ENCODE peak calls at places on chromosomes 7 and 10, in ten cellular contexts. L is astrocyte of the cerebellum, B is nephron progenitor cell, D is transverse colon, F is testis, V is left ventricle myocardium inferior, Q is MCF 10A, G is tibial artery, Y is mucosa of descending colon, C is HL-60. W is an unnamed sample.

GRCh38 chr10:105102977-105103376 is 461.9 kb downstream of the SORCS3 start:
- DNase-seq in L (no peak), B (no peak), D (no peak), F (no peak), V (no peak), Q (no peak), G (no peak), Y (no peak), C (no peak), W (no peak)

GRCh38 chr7:47581821-47582747 is at the start of gene TNS3:
- DNase-seq in L (no peak), B (peak), D (peak), F (peak), V (peak), Q (no peak), G (peak), Y (peak), C (no peak), W (peak)

GRCh38 chr7:96667026-96667425 is 42.6 kb downstream of the SEM1 start:
- DNase-seq in L (peak), B (no peak), D (no peak), F (no peak), V (no peak), Q (no peak), G (no peak), Y (no peak), C (no peak), W (no peak)

GRCh38 chr10:95039281-95039680 is 30.0 kb downstream of the CYP2C8 start:
- DNase-seq in L (no peak), B (no peak), D (no peak), F (no peak), V (no peak), Q (no peak), G (no peak), Y (no peak), C (no peak), W (no peak)

GRCh38 chr10:22503315-22504090 is 158.2 kb downstream of the SPAG6 start:
- DNase-seq in L (no peak), B (peak), D (no peak), F (no peak), V (no peak), Q (peak), G (no peak), Y (no peak), C (no peak), W (no peak)

GRCh38 chr10:121583258-121583657 is 15.0 kb downstream of the FGFR2 start:
- DNase-seq in L (no peak), B (no peak), D (no peak), F (no peak), V (no peak), Q (no peak), G (no peak), Y (no peak), C (no peak), W (no peak)

GRCh38 chr10:53537508-53537907 is 764.9 kb upstream of the MBL2 start:
- DNase-seq in L (no peak), B (no peak), D (no peak), F (no peak), V (no peak), Q (peak), G (no peak), Y (no peak), C (no peak), W (no peak)

GRCh38 chr10:70174058-70174741 is 3.9 kb upstream of the SAR1A start:
- DNase-seq in L (no peak), B (no peak), D (peak), F (no peak), V (no peak), Q (no peak), G (no peak), Y (no peak), C (peak), W (no peak)

GRCh38 chr7:120033114-120033513 is 239.9 kb upstream of the KCND2 start:
- DNase-seq in L (no peak), B (no peak), D (no peak), F (no peak), V (no peak), Q (no peak), G (no peak), Y (no peak), C (no peak), W (no peak)

GRCh38 chr7:128755075-128755474 is 15.9 kb downstream of the CALU start:
- DNase-seq in L (no peak), B (no peak), D (no peak), F (no peak), V (no peak), Q (no peak), G (no peak), Y (no peak), C (no peak), W (no peak)

GRCh38 chr10:103917326-103918052 is 495 bp downstream of the STN1 start:
- DNase-seq in L (peak), B (peak), D (peak), F (peak), V (peak), Q (peak), G (peak), Y (peak), C (no peak), W (peak)

GRCh38 chr7:34844936-34845665 is 187.1 kb downstream of the NPSR1 start:
- DNase-seq in L (no peak), B (no peak), D (no peak), F (no peak), V (no peak), Q (no peak), G (no peak), Y (no peak), C (no peak), W (no peak)

GRCh38 chr7:20395094-20395493 is 64.4 kb downstream of the ITGB8 start:
- DNase-seq in L (no peak), B (no peak), D (no peak), F (no peak), V (no peak), Q (peak), G (no peak), Y (no peak), C (peak), W (no peak)

GRCh38 chr10:102604379-102604960 is 39.8 kb upstream of the TRIM8 start:
- DNase-seq in L (peak), B (no peak), D (no peak), F (no peak), V (no peak), Q (peak), G (no peak), Y (no peak), C (no peak), W (no peak)

GRCh38 chr10:14564268-14564744 is 210.4 kb downstream of the FAM107B start:
- DNase-seq in L (no peak), B (no peak), D (no peak), F (no peak), V (no peak), Q (no peak), G (no peak), Y (no peak), C (no peak), W (no peak)

GRCh38 chr10:74189999-74190421 is 39.0 kb downstream of the ADK start:
- DNase-seq in L (peak), B (no peak), D (peak), F (no peak), V (no peak), Q (peak), G (no peak), Y (no peak), C (peak), W (peak)

GRCh38 chr10:69757553-69758309 is 44.0 kb upstream of the COL13A1 start:
- DNase-seq in L (no peak), B (no peak), D (no peak), F (peak), V (peak), Q (peak), G (peak), Y (no peak), C (no peak), W (no peak)

GRCh38 chr10:4217187-4217586 is 432.2 kb upstream of the KLF6 start:
- DNase-seq in L (no peak), B (no peak), D (peak), F (no peak), V (no peak), Q (no peak), G (no peak), Y (no peak), C (no peak), W (no peak)

GRCh38 chr7:9625953-9626352 is 1192.5 kb downstream of the NXPH1 start:
- DNase-seq in L (no peak), B (no peak), D (no peak), F (no peak), V (no peak), Q (no peak), G (no peak), Y (no peak), C (no peak), W (no peak)

GRCh38 chr7:108311446-108312168 is 144.6 kb downstream of the NRCAM start:
- DNase-seq in L (peak), B (no peak), D (no peak), F (no peak), V (no peak), Q (peak), G (no peak), Y (no peak), C (no peak), W (peak)

GRCh38 chr10:80464557-80465466 is 10.7 kb downstream of the TSPAN14 start:
- DNase-seq in L (no peak), B (peak), D (no peak), F (peak), V (no peak), Q (no peak), G (no peak), Y (no peak), C (no peak), W (no peak)

GRCh38 chr7:95155965-95156364 is 168.4 kb downstream of the PON1 start:
- DNase-seq in L (no peak), B (no peak), D (no peak), F (no peak), V (no peak), Q (peak), G (no peak), Y (no peak), C (no peak), W (no peak)

GRCh38 chr10:102352066-102352715 is 43.3 kb upstream of the NFKB2 start:
- DNase-seq in L (no peak), B (peak), D (peak), F (peak), V (peak), Q (peak), G (no peak), Y (peak), C (peak), W (peak)

GRCh38 chr10:125068406-125068805 is 92.0 kb downstream of the CTBP2 start:
- DNase-seq in L (no peak), B (no peak), D (peak), F (no peak), V (peak), Q (no peak), G (no peak), Y (peak), C (no peak), W (no peak)

GRCh38 chr10:47058961-47059391 is 147.7 kb downstream of the PTPN20 start:
- DNase-seq in L (no peak), B (peak), D (no peak), F (no peak), V (no peak), Q (no peak), G (no peak), Y (no peak), C (no peak), W (no peak)

GRCh38 chr10:89327803-89328441 is at the start of gene IFIT3:
- DNase-seq in L (peak), B (peak), D (peak), F (peak), V (peak), Q (peak), G (peak), Y (no peak), C (peak), W (peak)

GRCh38 chr10:99981581-99982199 is 28.1 kb downstream of the DNMBP start:
- DNase-seq in L (no peak), B (no peak), D (no peak), F (no peak), V (no peak), Q (no peak), G (no peak), Y (no peak), C (peak), W (no peak)

GRCh38 chr10:14959221-14960057 is at the start of gene MEIG1:
- DNase-seq in L (peak), B (peak), D (peak), F (peak), V (peak), Q (peak), G (peak), Y (peak), C (peak), W (peak)

GRCh38 chr7:40197527-40197926 is 62.7 kb downstream of the SUGCT start:
- DNase-seq in L (no peak), B (no peak), D (no peak), F (no peak), V (no peak), Q (no peak), G (no peak), Y (no peak), C (no peak), W (no peak)

GRCh38 chr7:30353532-30353931 is 69.1 kb downstream of the ZNRF2 start:
- DNase-seq in L (no peak), B (no peak), D (no peak), F (no peak), V (no peak), Q (no peak), G (no peak), Y (no peak), C (no peak), W (no peak)

DNA sequence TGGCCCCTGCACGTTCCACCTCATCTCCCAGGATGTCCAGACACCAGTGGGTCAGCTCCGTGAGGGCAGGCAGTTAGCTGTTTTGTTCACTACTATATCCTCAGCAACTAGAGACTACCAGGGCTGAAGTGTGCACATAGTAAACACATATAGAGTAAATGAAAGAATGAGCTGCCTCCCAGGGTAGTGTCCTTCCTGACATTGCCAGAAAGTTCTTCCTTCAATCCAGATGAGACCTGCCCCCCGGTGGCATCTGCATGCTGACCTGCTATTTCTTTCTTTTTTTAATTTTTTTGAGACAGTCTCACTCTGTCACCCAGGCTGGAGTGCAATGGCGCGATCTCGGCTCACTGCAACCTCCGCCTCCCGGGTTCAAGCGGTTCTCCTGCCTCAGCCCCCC is 14.0 kb upstream of the ARPC1A start:
- DNase-seq in L (no peak), B (no peak), D (no peak), F (no peak), V (no peak), Q (peak), G (no peak), Y (no peak), C (no peak), W (no peak)
- TF ChIP-seq CTCF in L (no peak), B (no peak), D (no peak), F (no peak), V (no peak), Q (no peak), G (no peak), Y (no peak), C (no peak), W (no peak)

GRCh38 chr7:148242271-148242801 is 348.2 kb upstream of the C7orf33 start:
- DNase-seq in L (peak), B (peak), D (peak), F (peak), V (no peak), Q (peak), G (no peak), Y (no peak), C (peak), W (peak)
- TF ChIP-seq CTCF in L (peak), B (peak), D (peak), F (peak), V (peak), Q (peak), G (peak), Y (peak), C (peak), W (peak)

DNA sequence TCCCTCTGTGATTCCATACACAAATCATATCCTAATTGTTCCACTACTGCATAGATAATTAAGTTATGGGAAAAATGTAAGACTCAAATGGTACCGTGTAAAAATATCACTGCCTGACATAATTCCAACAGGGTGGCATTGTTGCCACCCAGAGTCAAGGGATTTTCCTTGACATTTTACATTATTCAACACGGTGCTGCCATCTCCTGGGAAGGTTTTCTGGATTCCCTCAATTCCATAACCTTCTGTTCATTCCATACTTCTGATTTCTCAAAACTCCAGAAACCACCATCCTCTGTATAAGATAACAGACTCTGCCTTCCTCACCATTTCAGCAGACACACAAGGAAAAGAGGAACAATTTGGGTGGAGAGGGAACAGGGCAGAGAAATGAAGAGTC is 495.9 kb downstream of the XPNPEP1 start:
- DNase-seq in L (no peak), B (no peak), D (no peak), F (no peak), V (no peak), Q (no peak), G (no peak), Y (no peak), C (no peak), W (no peak)
- TF ChIP-seq CTCF in L (peak), B (no peak), D (no peak), F (no peak), V (no peak), Q (no peak), G (no peak), Y (no peak), C (no peak), W (no peak)

GRCh38 chr7:151243045-151243349 is 5.5 kb downstream of the SMARCD3 start:
- DNase-seq in L (no peak), B (no peak), D (no peak), F (no peak), V (no peak), Q (no peak), G (no peak), Y (no peak), C (no peak), W (no peak)
- TF ChIP-seq CTCF in L (no peak), B (no peak), D (no peak), F (no peak), V (no peak), Q (no peak), G (no peak), Y (no peak), C (no peak), W (no peak)

DNA sequence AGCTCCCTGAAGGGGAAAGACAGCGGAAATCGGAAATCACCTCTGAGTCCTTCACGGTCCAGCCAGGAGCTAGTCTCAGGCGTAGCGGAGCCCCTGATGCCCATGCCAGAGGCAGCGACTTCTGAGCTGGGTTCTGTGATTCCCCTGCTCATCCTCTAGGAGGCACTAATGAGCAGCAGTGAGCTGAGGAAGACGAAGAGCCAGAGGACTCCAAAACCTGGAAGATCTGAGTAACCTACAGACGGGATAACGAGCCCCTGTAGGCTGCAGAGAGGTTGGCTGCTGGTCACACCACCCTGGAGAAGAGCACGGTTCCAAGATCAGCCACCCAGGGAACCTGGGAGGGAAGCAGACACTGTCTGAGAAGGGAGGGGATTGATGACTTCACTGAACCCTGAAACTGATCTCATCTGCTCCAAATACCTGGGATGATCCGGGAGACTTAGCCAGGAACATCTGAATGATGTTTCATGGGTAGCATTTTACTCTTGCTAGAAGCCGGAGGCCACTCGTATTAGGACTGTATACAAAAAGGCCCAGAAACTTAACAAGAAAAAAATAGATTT is 304.1 kb downstream of the PAXIP1 start:
- DNase-seq in L (no peak), B (peak), D (no peak), F (no peak), V (no peak), Q (no peak), G (no peak), Y (no peak), C (peak), W (peak)
- TF ChIP-seq CTCF in L (peak), B (peak), D (no peak), F (no peak), V (no peak), Q (no peak), G (no peak), Y (peak), C (peak), W (peak)

W was measured in GM20000.